ENCODE peak calls at places on chromosomes 4 and X, in four cellular contexts. M is neural progenitor cell, P is H9, F is astrocyte. H is an unnamed sample.

GRCh38 chr4:113869743-113870375 is 108.3 kb upstream of the CAMK2D start:
- DNase-seq in M (no peak), P (no peak), F (peak), H (peak)

GRCh38 chr4:119132306-119132705 is 3.3 kb upstream of the MYOZ2 start:
- DNase-seq in M (no peak), P (no peak), F (peak), H (no peak)

GRCh38 chrX:96906741-96907140 is 23.0 kb downstream of the RPA4 start:
- DNase-seq in M (no peak), P (no peak), F (peak), H (peak)

GRCh38 chr4:108930186-108930585 is 167.3 kb upstream of the ETNPPL start:
- DNase-seq in M (no peak), P (no peak), F (no peak), H (no peak)

GRCh38 chr4:187961961-187962360 is 33.6 kb upstream of the ZFP42 start:
- DNase-seq in M (no peak), P (no peak), F (no peak), H (no peak)

GRCh38 chr4:26087108-26087507 is 173.1 kb downstream of the SMIM20 start:
- DNase-seq in M (no peak), P (no peak), F (peak), H (no peak)

GRCh38 chrX:105461013-105461412 is 240.5 kb upstream of the TEX13A start:
- DNase-seq in M (no peak), P (no peak), F (peak), H (no peak)

GRCh38 chr4:72451349-72451748 is 117.7 kb downstream of the ADAMTS3 start:
- DNase-seq in M (no peak), P (no peak), F (no peak), H (no peak)

GRCh38 chr4:23516719-23517118 is 373.1 kb downstream of the PPARGC1A start:
- DNase-seq in M (no peak), P (no peak), F (no peak), H (no peak)

GRCh38 chr4:43234626-43235025 is 342.1 kb downstream of the GRXCR1 start:
- DNase-seq in M (no peak), P (no peak), F (peak), H (no peak)

GRCh38 chrX:104877504-104877903 is 311.5 kb downstream of the IL1RAPL2 start:
- DNase-seq in M (no peak), P (no peak), F (no peak), H (no peak)

GRCh38 chrX:140274761-140275525 is 229.9 kb downstream of the SOX3 start:
- DNase-seq in M (peak), P (peak), F (peak), H (no peak)

GRCh38 chrX:8906299-8906698 is 105.1 kb upstream of the FAM9A start:
- DNase-seq in M (no peak), P (no peak), F (no peak), H (no peak)

GRCh38 chrX:74133156-74133796 is 170.7 kb upstream of the ZCCHC13 start:
- DNase-seq in M (peak), P (no peak), F (peak), H (peak)

GRCh38 chr4:184358521-184359232 is 115.7 kb downstream of the IRF2 start:
- DNase-seq in M (no peak), P (peak), F (no peak), H (no peak)
- TF ChIP-seq CTCF in M (no peak), P (no peak), F (no peak), H (no peak)

GRCh38 chrX:331145-331771 is 12.7 kb upstream of the GTPBP6 start:
- DNase-seq in M (peak), P (no peak), F (no peak), H (peak)
- H2AFZ ChIP-seq in M (no peak), P (no peak), F (peak), H (peak)

DNA sequence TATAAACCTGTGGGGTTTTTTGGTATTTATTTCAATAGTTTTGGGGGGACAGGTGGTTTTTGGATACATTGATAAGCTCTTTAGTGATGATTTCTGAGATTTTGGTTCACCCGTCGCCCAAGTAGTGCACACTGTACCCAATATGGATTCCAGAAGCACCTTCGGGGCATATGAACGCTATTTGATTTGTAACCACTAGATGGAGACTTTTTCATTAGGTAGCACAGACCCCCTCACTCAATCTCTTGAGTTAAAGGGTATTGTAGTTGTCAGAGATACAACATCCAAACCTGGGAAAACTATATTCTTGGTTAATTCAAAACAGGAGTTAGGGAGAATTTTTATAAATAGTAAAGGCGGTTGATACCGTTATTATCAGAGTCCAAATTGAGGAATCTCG is 79.8 kb downstream of the SPANXN3 start:
- DNase-seq in M (peak), P (no peak), F (no peak), H (no peak)
- TF ChIP-seq CTCF in M (peak), P (peak), F (peak), H (no peak)

GRCh38 chr4:159871141-159871540 is 768.3 kb downstream of the RAPGEF2 start:
- DNase-seq in M (no peak), P (no peak), F (peak), H (no peak)

GRCh38 chr4:159864337-159864736 is 761.5 kb downstream of the RAPGEF2 start:
- DNase-seq in M (no peak), P (no peak), F (no peak), H (no peak)

GRCh38 chr4:159867673-159868072 is 764.8 kb downstream of the RAPGEF2 start:
- DNase-seq in M (no peak), P (no peak), F (no peak), H (no peak)
- H2AFZ ChIP-seq in M (no peak), P (no peak), F (no peak), H (no peak)